ENCODE peak calls at places on chromosomes 4 and X, in eight cellular contexts. One of them, this sample, is unnamed. For H3K4me1, the result is how much of the 10 kb centered on the place peaks cover.

GRCh38 chr4:150178161-150178560 is 99.9 kb downstream of the DCLK2 start:
- DNase-seq in endothelial cell of umbilical vein: no peak
- DNase-seq in cardiac muscle cell: no peak
- DNase-seq in PC-3: no peak
- DNase-seq in uterus: no peak
- DNase-seq in SK-N-SH: no peak
- DNase-seq in hepatocyte: no peak
- DNase-seq in ascending aorta: no peak
- DNase-seq in this sample: peak

GRCh38 chr4:7831330-7831729 is 108.3 kb downstream of the AFAP1 start:
- DNase-seq in uterus: no peak
- DNase-seq in endothelial cell of umbilical vein: peak
- DNase-seq in cardiac muscle cell: peak
- DNase-seq in SK-N-SH: no peak
- DNase-seq in hepatocyte: no peak
- DNase-seq in ascending aorta: no peak
- DNase-seq in PC-3: no peak
- DNase-seq in this sample: peak

GRCh38 chr4:6373541-6374410 is 98.6 kb downstream of the PPP2R2C start:
- DNase-seq in ascending aorta: no peak
- DNase-seq in endothelial cell of umbilical vein: no peak
- DNase-seq in uterus: no peak
- DNase-seq in cardiac muscle cell: no peak
- DNase-seq in PC-3: no peak
- DNase-seq in hepatocyte: no peak
- DNase-seq in SK-N-SH: no peak
- DNase-seq in this sample: no peak

GRCh38 chr4:98509641-98510170 is 148.7 kb downstream of the TSPAN5 start:
- DNase-seq in cardiac muscle cell: no peak
- DNase-seq in ascending aorta: no peak
- DNase-seq in hepatocyte: no peak
- DNase-seq in SK-N-SH: no peak
- DNase-seq in PC-3: no peak
- DNase-seq in uterus: no peak
- DNase-seq in endothelial cell of umbilical vein: no peak
- DNase-seq in this sample: no peak

GRCh38 chr4:153143527-153144348 is 60.5 kb upstream of the TRIM2 start:
- DNase-seq in SK-N-SH: peak
- DNase-seq in cardiac muscle cell: peak
- DNase-seq in PC-3: peak
- DNase-seq in uterus: no peak
- DNase-seq in hepatocyte: peak
- DNase-seq in ascending aorta: no peak
- DNase-seq in endothelial cell of umbilical vein: peak
- DNase-seq in this sample: peak

GRCh38 chr4:173231916-173232315 is 63.3 kb downstream of the GALNT7 start:
- DNase-seq in PC-3: peak
- DNase-seq in uterus: no peak
- DNase-seq in ascending aorta: no peak
- DNase-seq in SK-N-SH: no peak
- DNase-seq in hepatocyte: peak
- DNase-seq in endothelial cell of umbilical vein: peak
- DNase-seq in cardiac muscle cell: peak
- DNase-seq in this sample: peak

GRCh38 chr4:111501946-111502345 is 643.3 kb upstream of the FAM241A start:
- DNase-seq in PC-3: no peak
- DNase-seq in SK-N-SH: no peak
- DNase-seq in endothelial cell of umbilical vein: no peak
- DNase-seq in ascending aorta: no peak
- DNase-seq in cardiac muscle cell: no peak
- DNase-seq in hepatocyte: no peak
- DNase-seq in uterus: no peak
- DNase-seq in this sample: no peak

GRCh38 chr4:99655315-99656081 is 2.1 kb downstream of the C4orf54 start:
- DNase-seq in SK-N-SH: no peak
- DNase-seq in hepatocyte: no peak
- DNase-seq in ascending aorta: peak
- DNase-seq in uterus: no peak
- DNase-seq in PC-3: peak
- DNase-seq in endothelial cell of umbilical vein: peak
- DNase-seq in cardiac muscle cell: peak
- DNase-seq in this sample: peak

GRCh38 chr4:152815078-152815477 is 35.3 kb downstream of the ARFIP1 start:
- DNase-seq in cardiac muscle cell: peak
- DNase-seq in PC-3: no peak
- DNase-seq in ascending aorta: no peak
- DNase-seq in SK-N-SH: no peak
- DNase-seq in hepatocyte: no peak
- DNase-seq in uterus: no peak
- DNase-seq in endothelial cell of umbilical vein: no peak
- DNase-seq in this sample: peak

GRCh38 chr4:3297066-3297859 is 4.4 kb downstream of the RGS12 start:
- DNase-seq in endothelial cell of umbilical vein: no peak
- DNase-seq in PC-3: no peak
- DNase-seq in cardiac muscle cell: no peak
- DNase-seq in uterus: no peak
- DNase-seq in hepatocyte: no peak
- DNase-seq in SK-N-SH: no peak
- DNase-seq in ascending aorta: no peak
- DNase-seq in this sample: no peak

GRCh38 chrX:142001934-142002333 is 98.2 kb downstream of the MAGEC1 start:
- DNase-seq in cardiac muscle cell: no peak
- DNase-seq in uterus: no peak
- DNase-seq in hepatocyte: no peak
- DNase-seq in endothelial cell of umbilical vein: no peak
- DNase-seq in PC-3: peak
- DNase-seq in SK-N-SH: no peak
- DNase-seq in ascending aorta: no peak
- DNase-seq in this sample: no peak

GRCh38 chr4:173794662-173795061 is 264.6 kb upstream of the HAND2 start:
- DNase-seq in hepatocyte: no peak
- DNase-seq in cardiac muscle cell: peak
- DNase-seq in uterus: no peak
- DNase-seq in ascending aorta: no peak
- DNase-seq in SK-N-SH: no peak
- DNase-seq in PC-3: peak
- DNase-seq in endothelial cell of umbilical vein: peak
- DNase-seq in this sample: peak

GRCh38 chr4:7902826-7903225 is 36.8 kb downstream of the AFAP1 start:
- DNase-seq in hepatocyte: no peak
- DNase-seq in cardiac muscle cell: no peak
- DNase-seq in ascending aorta: no peak
- DNase-seq in endothelial cell of umbilical vein: no peak
- DNase-seq in PC-3: no peak
- DNase-seq in SK-N-SH: no peak
- DNase-seq in uterus: no peak
- DNase-seq in this sample: no peak

GRCh38 chr4:155879767-155880166 is 13.7 kb upstream of the ASIC5 start:
- DNase-seq in uterus: no peak
- DNase-seq in PC-3: no peak
- DNase-seq in SK-N-SH: no peak
- DNase-seq in endothelial cell of umbilical vein: no peak
- DNase-seq in ascending aorta: no peak
- DNase-seq in cardiac muscle cell: no peak
- DNase-seq in hepatocyte: no peak
- DNase-seq in this sample: no peak

GRCh38 chr4:120066182-120066524 is 495 bp downstream of the MAD2L1 start:
- DNase-seq in PC-3: peak
- DNase-seq in hepatocyte: no peak
- DNase-seq in endothelial cell of umbilical vein: no peak
- DNase-seq in uterus: no peak
- DNase-seq in ascending aorta: no peak
- DNase-seq in cardiac muscle cell: no peak
- DNase-seq in SK-N-SH: peak
- DNase-seq in this sample: no peak

GRCh38 chr4:142548491-142548890 is 297.6 kb downstream of the INPP4B start:
- DNase-seq in ascending aorta: no peak
- DNase-seq in uterus: no peak
- DNase-seq in SK-N-SH: no peak
- DNase-seq in hepatocyte: no peak
- DNase-seq in cardiac muscle cell: no peak
- DNase-seq in PC-3: peak
- DNase-seq in endothelial cell of umbilical vein: no peak
- DNase-seq in this sample: no peak

DNA sequence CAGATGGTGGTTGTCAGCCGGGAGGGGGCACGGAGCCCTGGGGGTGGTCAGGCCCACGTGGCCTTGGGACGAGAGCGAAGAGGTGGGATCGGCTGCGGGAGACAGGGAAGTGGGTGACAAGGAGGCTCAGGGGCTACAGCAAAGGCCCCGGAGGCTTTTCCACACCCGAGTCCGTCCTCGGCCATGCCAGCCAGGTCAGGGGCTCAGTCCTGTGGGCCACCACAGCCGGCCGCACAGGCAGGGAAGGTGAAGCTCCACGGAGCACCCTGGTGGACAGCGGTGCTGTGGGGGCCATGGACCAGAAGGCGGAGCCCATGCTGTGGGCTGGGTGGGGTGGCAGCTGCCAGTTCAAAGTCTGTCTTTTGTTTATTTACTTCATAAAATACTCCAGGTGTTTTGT is 18.5 kb downstream of the PCGF3 start:
- DNase-seq in PC-3: no peak
- DNase-seq in ascending aorta: no peak
- DNase-seq in SK-N-SH: no peak
- DNase-seq in uterus: no peak
- DNase-seq in cardiac muscle cell: no peak
- DNase-seq in endothelial cell of umbilical vein: no peak
- DNase-seq in hepatocyte: no peak
- DNase-seq in this sample: no peak
- H3K4me1 ChIP-seq in PC-3: under half
- H3K4me1 ChIP-seq in ascending aorta: under half
- H3K4me1 ChIP-seq in SK-N-SH: under half
- H3K4me1 ChIP-seq in uterus: under half
- H3K4me1 ChIP-seq in cardiac muscle cell: under half
- H3K4me1 ChIP-seq in endothelial cell of umbilical vein: under half
- H3K4me1 ChIP-seq in hepatocyte: under half
- H3K4me1 ChIP-seq in this sample: under half

DNA sequence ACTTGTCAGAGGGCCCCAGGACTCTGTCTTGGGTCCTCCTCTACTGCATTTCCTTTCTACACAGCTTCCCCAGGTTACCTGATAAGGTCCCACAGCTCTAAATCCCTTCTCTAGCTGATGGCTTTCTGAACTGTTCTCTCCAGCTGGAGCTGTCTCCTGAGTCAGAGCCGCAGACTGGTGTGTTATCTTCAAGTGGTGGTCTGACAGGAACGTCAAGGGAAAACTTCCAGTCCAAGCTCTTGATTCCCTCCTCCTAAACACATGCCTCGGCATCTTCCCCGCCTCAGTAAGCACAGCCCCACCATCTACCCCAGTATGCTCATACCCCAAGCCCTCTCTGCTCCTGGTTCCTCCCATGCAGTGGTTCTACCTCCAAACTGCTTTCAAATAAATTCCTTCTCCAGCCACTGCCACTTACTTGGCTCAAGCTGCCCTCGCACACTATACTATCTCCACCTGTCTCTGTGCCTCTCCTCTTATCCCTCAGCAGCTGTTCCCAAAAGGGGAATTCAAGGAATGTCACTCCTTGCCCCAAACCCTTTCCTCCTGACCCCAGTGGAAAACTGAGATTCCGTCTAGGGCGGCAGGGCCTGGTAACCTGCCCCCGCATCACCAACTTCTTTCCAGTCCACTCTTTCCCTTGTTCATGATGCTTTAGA is 17.2 kb upstream of the CENPU start:
- DNase-seq in hepatocyte: peak
- DNase-seq in SK-N-SH: no peak
- DNase-seq in cardiac muscle cell: peak
- DNase-seq in uterus: no peak
- DNase-seq in PC-3: no peak
- DNase-seq in ascending aorta: peak
- DNase-seq in endothelial cell of umbilical vein: no peak
- DNase-seq in this sample: no peak
- H3K4me1 ChIP-seq in hepatocyte: under half
- H3K4me1 ChIP-seq in SK-N-SH: under half
- H3K4me1 ChIP-seq in cardiac muscle cell: under half
- H3K4me1 ChIP-seq in uterus: under half
- H3K4me1 ChIP-seq in PC-3: under half
- H3K4me1 ChIP-seq in ascending aorta: under half
- H3K4me1 ChIP-seq in endothelial cell of umbilical vein: under half
- H3K4me1 ChIP-seq in this sample: under half

DNA sequence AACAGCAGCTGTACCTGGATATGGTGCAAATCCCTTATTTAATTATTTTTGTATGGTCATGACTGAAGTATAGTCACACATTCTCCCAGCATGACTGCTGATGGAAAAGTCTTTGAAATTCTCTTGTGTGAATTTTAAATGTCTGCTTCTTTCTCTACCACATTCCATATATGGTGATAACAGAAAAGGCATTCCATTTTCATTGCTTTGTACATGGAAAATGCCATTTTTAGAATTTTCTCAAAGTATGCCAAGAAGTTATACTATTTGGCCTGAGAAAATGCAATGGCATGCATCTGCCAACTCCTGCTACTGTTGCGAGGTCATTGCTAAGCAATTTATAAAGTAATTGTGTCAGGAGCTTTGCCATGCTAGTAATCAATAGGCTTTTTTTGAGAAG is 302.1 kb upstream of the ARSJ start:
- DNase-seq in SK-N-SH: no peak
- DNase-seq in ascending aorta: no peak
- DNase-seq in hepatocyte: no peak
- DNase-seq in uterus: no peak
- DNase-seq in PC-3: no peak
- DNase-seq in cardiac muscle cell: peak
- DNase-seq in endothelial cell of umbilical vein: no peak
- DNase-seq in this sample: peak
- H3K4me1 ChIP-seq in SK-N-SH: under half
- H3K4me1 ChIP-seq in ascending aorta: under half
- H3K4me1 ChIP-seq in hepatocyte: under half
- H3K4me1 ChIP-seq in uterus: under half
- H3K4me1 ChIP-seq in PC-3: under half
- H3K4me1 ChIP-seq in cardiac muscle cell: under half
- H3K4me1 ChIP-seq in endothelial cell of umbilical vein: under half
- H3K4me1 ChIP-seq in this sample: under half

GRCh38 chrX:11113731-11114130 is 2.6 kb downstream of the HCCS start:
- DNase-seq in endothelial cell of umbilical vein: peak
- DNase-seq in uterus: no peak
- DNase-seq in cardiac muscle cell: no peak
- DNase-seq in hepatocyte: no peak
- DNase-seq in ascending aorta: no peak
- DNase-seq in SK-N-SH: no peak
- DNase-seq in PC-3: no peak
- DNase-seq in this sample: peak

GRCh38 chrX:11108253-11108941 is 2.7 kb upstream of the HCCS start:
- DNase-seq in ascending aorta: no peak
- DNase-seq in uterus: no peak
- DNase-seq in hepatocyte: no peak
- DNase-seq in cardiac muscle cell: no peak
- DNase-seq in SK-N-SH: no peak
- DNase-seq in PC-3: no peak
- DNase-seq in endothelial cell of umbilical vein: no peak
- DNase-seq in this sample: no peak

GRCh38 chrX:11111038-11111851 is at the start of gene HCCS:
- DNase-seq in SK-N-SH: peak
- DNase-seq in ascending aorta: peak
- DNase-seq in endothelial cell of umbilical vein: peak
- DNase-seq in cardiac muscle cell: peak
- DNase-seq in hepatocyte: peak
- DNase-seq in uterus: peak
- DNase-seq in PC-3: peak
- DNase-seq in this sample: peak

GRCh38 chrX:11109968-11110367 is 1.2 kb upstream of the HCCS start:
- DNase-seq in endothelial cell of umbilical vein: no peak
- DNase-seq in hepatocyte: no peak
- DNase-seq in SK-N-SH: no peak
- DNase-seq in PC-3: no peak
- DNase-seq in ascending aorta: no peak
- DNase-seq in cardiac muscle cell: no peak
- DNase-seq in uterus: no peak
- DNase-seq in this sample: no peak

GRCh38 chrX:11111947-11112346 is 815 bp downstream of the HCCS start:
- DNase-seq in ascending aorta: no peak
- DNase-seq in hepatocyte: no peak
- DNase-seq in SK-N-SH: no peak
- DNase-seq in uterus: no peak
- DNase-seq in cardiac muscle cell: no peak
- DNase-seq in PC-3: no peak
- DNase-seq in endothelial cell of umbilical vein: no peak
- DNase-seq in this sample: no peak
- H3K4me1 ChIP-seq in ascending aorta: under half
- H3K4me1 ChIP-seq in hepatocyte: under half
- H3K4me1 ChIP-seq in SK-N-SH: under half
- H3K4me1 ChIP-seq in uterus: under half
- H3K4me1 ChIP-seq in cardiac muscle cell: under half
- H3K4me1 ChIP-seq in PC-3: under half
- H3K4me1 ChIP-seq in endothelial cell of umbilical vein: under half
- H3K4me1 ChIP-seq in this sample: under half